ENCODE peak calls at places on chromosomes 2 and 18, in ten cellular contexts. V, S, D, F, K, G, C, O, X and N are unnamed samples.

GRCh38 chr2:109558076-109558882 is 55.5 kb downstream of the SEPTIN10 start:
- DNase-seq in O (no peak), G (no peak), C (no peak), D (no peak), X (peak), K (no peak), S (no peak), V (no peak), F (no peak), N (no peak)

GRCh38 chr2:74856004-74856578 is 22.2 kb downstream of the HK2 start:
- DNase-seq in S (no peak), O (peak), G (no peak), K (no peak), F (no peak), V (no peak), X (no peak), D (no peak), C (no peak), N (no peak)

GRCh38 chr2:220857371-220857770 is 714.7 kb downstream of the EPHA4 start:
- DNase-seq in G (no peak), O (no peak), C (no peak), K (no peak), D (no peak), S (no peak), V (no peak), X (peak), F (no peak), N (no peak)

GRCh38 chr2:112159454-112159921 is 21.3 kb downstream of the FBLN7 start:
- DNase-seq in S (no peak), C (peak), F (no peak), K (no peak), G (no peak), O (peak), X (no peak), D (peak), V (no peak), N (no peak)

GRCh38 chr18:35410561-35410960 is 33.4 kb upstream of the ZNF396 start:
- DNase-seq in S (no peak), X (no peak), G (no peak), V (no peak), O (no peak), K (no peak), C (peak), D (peak), F (no peak), N (no peak)

GRCh38 chr2:217433522-217433921 is 569.3 kb downstream of the TNS1 start:
- DNase-seq in G (peak), K (no peak), V (no peak), D (no peak), X (peak), F (no peak), S (no peak), C (no peak), O (no peak), N (no peak)

GRCh38 chr2:231613054-231613654 is 20.5 kb downstream of the TEX44 start:
- DNase-seq in X (peak), K (no peak), D (no peak), S (no peak), V (no peak), G (no peak), C (no peak), O (peak), F (no peak), N (no peak)

GRCh38 chr2:226320073-226320948 is 479.3 kb downstream of the IRS1 start:
- DNase-seq in G (no peak), F (no peak), K (no peak), X (no peak), C (no peak), O (peak), S (no peak), D (no peak), V (no peak), N (no peak)

GRCh38 chr18:35051978-35052377 is 10.8 kb downstream of the MAPRE2 start:
- DNase-seq in F (no peak), G (no peak), C (no peak), D (no peak), X (no peak), K (no peak), O (no peak), S (no peak), V (no peak), N (no peak)

GRCh38 chr2:100682536-100682935 is 119.7 kb downstream of the PDCL3 start:
- DNase-seq in F (no peak), K (no peak), V (no peak), D (no peak), C (no peak), G (no peak), X (no peak), S (no peak), O (no peak), N (no peak)

GRCh38 chr2:110903548-110903947 is 171.2 kb downstream of the ACOXL start:
- DNase-seq in G (no peak), S (no peak), V (no peak), O (no peak), D (no peak), F (no peak), X (no peak), K (no peak), C (no peak), N (no peak)

GRCh38 chr2:157989227-157989626 is 112.4 kb upstream of the UPP2 start:
- DNase-seq in G (no peak), O (no peak), D (no peak), F (no peak), C (no peak), S (no peak), K (no peak), V (no peak), X (no peak), N (no peak)

GRCh38 chr18:55869965-55870585 is 282.1 kb upstream of the TCF4 start:
- DNase-seq in S (no peak), O (no peak), D (no peak), F (no peak), C (no peak), K (no peak), G (no peak), X (no peak), V (no peak), N (no peak)

GRCh38 chr2:201195329-201195728 is 12.4 kb downstream of the CASP10 start:
- DNase-seq in G (no peak), X (no peak), K (no peak), S (no peak), D (no peak), O (no peak), C (no peak), F (no peak), V (no peak), N (no peak)

GRCh38 chr2:1173528-1173927 is 222.9 kb downstream of the SNTG2 start:
- DNase-seq in G (peak), X (no peak), D (no peak), K (no peak), S (no peak), F (no peak), C (no peak), V (no peak), O (no peak), N (no peak)

GRCh38 chr2:189217546-189217945 is 38.0 kb upstream of the COL5A2 start:
- DNase-seq in K (no peak), V (no peak), G (peak), X (no peak), S (no peak), D (no peak), O (no peak), F (no peak), C (no peak), N (no peak)

GRCh38 chr18:37395138-37395537 is 170.5 kb downstream of the CELF4 start:
- DNase-seq in G (no peak), K (no peak), S (no peak), F (no peak), V (no peak), O (no peak), D (no peak), X (no peak), C (no peak), N (no peak)

GRCh38 chr2:200742426-200742825 is 69.3 kb upstream of the BZW1 start:
- DNase-seq in C (no peak), X (peak), F (no peak), K (no peak), G (no peak), S (no peak), D (no peak), V (no peak), O (peak), N (no peak)

GRCh38 chr2:238117199-238118154 is 17.3 kb downstream of the ESPNL start:
- DNase-seq in O (no peak), G (no peak), F (no peak), D (no peak), V (no peak), K (peak), X (no peak), C (no peak), S (no peak), N (no peak)

GRCh38 chr18:76256897-76257500 is 238.0 kb downstream of the ZNF516 start:
- DNase-seq in V (no peak), X (peak), G (peak), K (peak), O (no peak), S (no peak), F (no peak), C (no peak), D (peak), N (no peak)

GRCh38 chr2:197707316-197708213 is 2.4 kb downstream of the MARS2 start:
- DNase-seq in S (no peak), C (no peak), K (no peak), X (no peak), D (peak), G (peak), V (no peak), F (no peak), O (no peak), N (peak)

GRCh38 chr2:60312618-60313017 is 240.8 kb downstream of the BCL11A start:
- DNase-seq in F (no peak), K (no peak), O (no peak), C (peak), D (peak), G (no peak), V (no peak), X (no peak), S (no peak), N (peak)

GRCh38 chr2:17877811-17878221 is 651 bp upstream of the KCNS3 start:
- DNase-seq in O (no peak), K (peak), S (no peak), F (no peak), G (peak), C (peak), D (peak), X (no peak), V (no peak), N (peak)

GRCh38 chr2:58427572-58428285 is 186.6 kb upstream of the FANCL start:
- DNase-seq in G (peak), D (peak), V (no peak), C (peak), S (peak), K (peak), O (no peak), F (no peak), X (peak), N (no peak)

GRCh38 chr2:175363719-175364118 is 182.2 kb upstream of the ATP5MC3 start:
- DNase-seq in V (no peak), D (no peak), K (no peak), X (no peak), G (no peak), C (no peak), S (no peak), O (no peak), F (no peak), N (no peak)

GRCh38 chr2:119809329-119810038 is 49.8 kb downstream of the PTPN4 start:
- DNase-seq in G (no peak), F (no peak), V (no peak), D (no peak), K (no peak), O (no peak), X (peak), C (no peak), S (no peak), N (no peak)

GRCh38 chr18:74316257-74317180 is 880 bp downstream of the C18orf63 start:
- DNase-seq in D (no peak), F (no peak), O (no peak), X (no peak), S (no peak), V (no peak), K (no peak), G (no peak), C (no peak), N (no peak)

GRCh38 chr2:128513416-128514283 is 195.0 kb upstream of the HS6ST1 start:
- DNase-seq in D (peak), V (no peak), C (peak), O (peak), F (no peak), G (no peak), S (no peak), K (no peak), X (no peak), N (no peak)

GRCh38 chr18:76259726-76260125 is 235.3 kb downstream of the ZNF516 start:
- DNase-seq in O (no peak), C (no peak), K (no peak), D (no peak), X (no peak), S (no peak), G (no peak), F (no peak), V (no peak), N (no peak)

GRCh38 chr2:54803783-54804758 is 80.6 kb downstream of the EML6 start:
- DNase-seq in K (no peak), D (no peak), O (no peak), S (no peak), V (no peak), G (no peak), X (no peak), C (no peak), F (no peak), N (no peak)

GRCh38 chr2:190947711-190948251 is 66.2 kb downstream of the STAT1 start:
- DNase-seq in S (no peak), G (no peak), X (no peak), K (no peak), O (no peak), F (no peak), D (peak), C (peak), V (no peak), N (peak)
- TF ChIP-seq CTCF in S (no peak), G (no peak), X (no peak), K (no peak), O (peak), F (no peak), D (no peak), C (no peak), V (no peak), N (peak)

DNA sequence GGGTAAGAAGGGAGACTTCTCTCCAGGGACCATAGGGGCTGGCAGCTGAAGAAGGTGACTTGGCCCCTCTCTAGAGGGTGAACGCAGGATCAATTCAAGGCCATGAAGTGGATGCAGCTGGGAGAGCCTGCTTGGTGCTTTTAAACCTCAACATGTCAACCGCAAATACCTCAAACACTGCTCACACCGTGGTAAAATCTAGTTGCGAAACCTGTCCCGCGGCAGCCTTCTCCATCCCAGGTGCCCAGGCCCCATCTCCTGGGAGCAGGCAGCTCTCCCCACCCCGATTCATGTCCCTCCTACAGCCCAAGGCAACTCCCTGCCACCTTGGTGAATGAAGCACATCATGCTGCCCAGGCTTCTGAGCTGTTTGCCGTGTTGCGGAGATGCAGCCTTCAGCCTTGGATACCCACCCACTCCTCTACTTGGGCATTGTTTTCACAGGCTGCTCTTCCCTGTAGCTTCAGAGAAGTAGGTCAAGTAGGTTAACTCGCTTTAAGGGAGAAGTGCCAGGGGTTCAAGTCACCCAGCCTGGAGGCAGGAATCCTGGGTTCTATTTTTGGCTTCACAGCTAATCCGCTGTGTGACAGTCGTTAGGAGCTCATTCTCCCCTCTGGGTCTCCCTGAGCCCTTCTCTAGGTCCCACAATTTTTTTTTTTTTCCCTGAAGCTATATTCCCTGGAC is 6.2 kb upstream of the EFR3B start:
- DNase-seq in X (no peak), G (no peak), D (no peak), K (no peak), F (no peak), V (no peak), O (peak), S (no peak), C (no peak), N (no peak)
- TF ChIP-seq CTCF in X (no peak), G (no peak), D (no peak), K (no peak), F (no peak), V (no peak), O (no peak), S (no peak), C (no peak), N (no peak)

GRCh38 chr18:11991021-11991770 is 9.9 kb downstream of the IMPA2 start:
- DNase-seq in D (no peak), X (no peak), S (no peak), F (no peak), O (no peak), V (no peak), C (no peak), K (no peak), G (no peak), N (no peak)
- TF ChIP-seq CTCF in D (no peak), X (no peak), S (no peak), F (no peak), O (no peak), V (no peak), C (no peak), K (no peak), G (no peak), N (no peak)

GRCh38 chr18:59990121-59990818 is 90.5 kb downstream of the PMAIP1 start:
- DNase-seq in S (no peak), G (no peak), C (no peak), X (no peak), V (no peak), K (no peak), O (no peak), F (no peak), D (no peak), N (no peak)

GRCh38 chr18:59996370-59996966 is 96.7 kb downstream of the PMAIP1 start:
- DNase-seq in S (no peak), X (no peak), V (no peak), G (peak), F (peak), O (no peak), D (peak), K (peak), C (no peak), N (peak)

GRCh38 chr18:59993560-59993959 is 93.8 kb downstream of the PMAIP1 start:
- DNase-seq in S (no peak), F (no peak), X (no peak), K (no peak), G (no peak), O (no peak), V (no peak), D (no peak), C (no peak), N (no peak)

GRCh38 chr18:59994357-59994756 is 94.6 kb downstream of the PMAIP1 start:
- DNase-seq in S (no peak), D (peak), X (no peak), F (no peak), O (no peak), V (no peak), G (peak), C (no peak), K (no peak), N (no peak)
- TF ChIP-seq CTCF in S (no peak), D (peak), X (no peak), F (no peak), O (no peak), V (no peak), G (peak), C (peak), K (no peak), N (no peak)

GRCh38 chr2:135796606-135797005 is 40.4 kb downstream of the LCT start:
- DNase-seq in F (no peak), K (no peak), S (no peak), G (no peak), D (no peak), O (no peak), C (no peak), V (no peak), X (no peak), N (no peak)
- TF ChIP-seq CTCF in F (no peak), K (no peak), S (no peak), G (no peak), D (no peak), O (no peak), C (no peak), V (no peak), X (no peak), N (no peak)

GRCh38 chr2:96154506-96155380 is 9.5 kb upstream of the DUSP2 start:
- DNase-seq in D (no peak), X (no peak), G (no peak), C (peak), K (no peak), S (no peak), F (no peak), V (no peak), O (peak), N (no peak)
- TF ChIP-seq CTCF in D (no peak), X (no peak), G (no peak), C (no peak), K (no peak), S (no peak), F (no peak), V (no peak), O (no peak), N (no peak)

GRCh38 chr2:163887182-163887581 is 151.4 kb upstream of the FIGN start:
- DNase-seq in K (no peak), F (no peak), O (no peak), C (no peak), X (no peak), V (no peak), D (no peak), S (no peak), G (no peak), N (no peak)
- TF ChIP-seq CTCF in K (peak), F (no peak), O (peak), C (no peak), X (no peak), V (no peak), D (no peak), S (peak), G (peak), N (no peak)